ENCODE peak calls at places on chromosomes 16 and 17, in six cellular contexts. Y, I, J, L, C and V are unnamed samples.

GRCh38 chr17:82848022-82848592 is 8.3 kb upstream of the ZNF750 start:
- DNase-seq in Y (no peak), I (no peak), J (peak), L (peak), C (no peak), V (no peak)

GRCh38 chr17:372157-373152 is 19.8 kb upstream of the RPH3AL start:
- DNase-seq in Y (no peak), I (no peak), J (no peak), L (no peak), C (no peak), V (no peak)

GRCh38 chr16:89696598-89697128 is 4.8 kb downstream of the SPATA2L start:
- DNase-seq in Y (no peak), I (no peak), J (no peak), L (no peak), C (no peak), V (no peak)

GRCh38 chr16:19882186-19882585 is 2.5 kb downstream of the GPRC5B start:
- DNase-seq in Y (no peak), I (no peak), J (no peak), L (no peak), C (no peak), V (no peak)

GRCh38 chr16:49431040-49431439 is 57.4 kb downstream of the C16orf78 start:
- DNase-seq in Y (no peak), I (no peak), J (no peak), L (no peak), C (no peak), V (no peak)

GRCh38 chr17:63941751-63942150 is 9.6 kb upstream of the CD79B start:
- DNase-seq in Y (no peak), I (no peak), J (no peak), L (no peak), C (no peak), V (no peak)

GRCh38 chr17:44585315-44585714 is 28.0 kb downstream of the FZD2 start:
- DNase-seq in Y (no peak), I (no peak), J (no peak), L (no peak), C (no peak), V (no peak)

GRCh38 chr16:30731411-30731810 is 16.8 kb upstream of the PHKG2 start:
- DNase-seq in Y (no peak), I (no peak), J (no peak), L (peak), C (no peak), V (no peak)

GRCh38 chr16:88764913-88765349 is 20.1 kb downstream of the PIEZO1 start:
- DNase-seq in Y (no peak), I (no peak), J (no peak), L (no peak), C (peak), V (no peak)

DNA sequence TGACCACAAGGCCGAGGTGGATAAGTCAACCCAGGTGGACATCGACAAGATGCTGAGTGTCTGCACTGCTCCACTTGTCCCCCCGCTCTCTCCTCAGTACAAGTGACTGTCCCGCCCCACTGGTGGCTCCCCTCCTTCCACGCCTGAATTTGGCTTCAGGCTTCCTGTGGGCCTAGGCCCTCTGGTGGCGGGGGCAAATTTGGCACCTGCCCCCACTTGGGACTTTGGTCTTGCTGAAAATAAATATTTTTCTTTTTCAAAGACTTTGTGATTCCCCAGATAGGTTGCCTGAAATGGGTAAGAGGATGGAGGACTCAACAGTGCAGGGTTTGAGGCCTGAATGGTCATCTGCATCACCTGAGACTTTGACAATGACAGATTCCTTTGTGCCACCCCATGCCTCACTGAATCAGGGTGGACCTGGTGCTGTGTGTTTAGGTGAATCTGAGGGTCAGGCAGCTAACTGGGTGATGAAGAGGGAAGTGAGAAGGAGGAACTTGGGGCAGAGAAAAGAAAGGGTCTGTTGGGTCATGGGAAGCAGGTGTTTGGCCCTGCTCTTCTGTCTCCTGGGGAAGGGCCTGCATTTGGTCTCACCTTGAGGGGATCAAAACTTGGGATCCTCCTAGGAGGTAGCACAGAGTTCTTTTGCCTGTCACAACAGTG is 2.0 kb downstream of the C16orf86 start:
- DNase-seq in Y (no peak), I (no peak), J (no peak), L (no peak), C (no peak), V (no peak)
- TF ChIP-seq CTCF in Y (no peak), I (peak), J (peak), L (peak), C (peak), V (no peak)

GRCh38 chr17:73469311-73469710 is 157.5 kb upstream of the CDC42EP4 start:
- DNase-seq in Y (no peak), I (no peak), J (no peak), L (no peak), C (no peak), V (no peak)
- TF ChIP-seq CTCF in Y (no peak), I (no peak), J (no peak), L (no peak), C (no peak), V (no peak)

GRCh38 chr16:83887564-83887963 is 11.4 kb upstream of the MLYCD start:
- DNase-seq in Y (no peak), I (no peak), J (peak), L (peak), C (no peak), V (no peak)

GRCh38 chr16:83886199-83886971 is 12.5 kb upstream of the MLYCD start:
- DNase-seq in Y (no peak), I (no peak), J (no peak), L (no peak), C (no peak), V (no peak)

GRCh38 chr16:83888672-83889044 is 10.3 kb upstream of the MLYCD start:
- DNase-seq in Y (no peak), I (no peak), J (no peak), L (no peak), C (no peak), V (no peak)

GRCh38 chr16:83890359-83890758 is 8.6 kb upstream of the MLYCD start:
- DNase-seq in Y (no peak), I (no peak), J (no peak), L (no peak), C (no peak), V (no peak)

GRCh38 chr16:83887088-83887487 is 11.8 kb upstream of the MLYCD start:
- DNase-seq in Y (no peak), I (no peak), J (peak), L (peak), C (peak), V (no peak)
- TF ChIP-seq CTCF in Y (peak), I (no peak), J (peak), L (peak), C (peak), V (no peak)

DNA sequence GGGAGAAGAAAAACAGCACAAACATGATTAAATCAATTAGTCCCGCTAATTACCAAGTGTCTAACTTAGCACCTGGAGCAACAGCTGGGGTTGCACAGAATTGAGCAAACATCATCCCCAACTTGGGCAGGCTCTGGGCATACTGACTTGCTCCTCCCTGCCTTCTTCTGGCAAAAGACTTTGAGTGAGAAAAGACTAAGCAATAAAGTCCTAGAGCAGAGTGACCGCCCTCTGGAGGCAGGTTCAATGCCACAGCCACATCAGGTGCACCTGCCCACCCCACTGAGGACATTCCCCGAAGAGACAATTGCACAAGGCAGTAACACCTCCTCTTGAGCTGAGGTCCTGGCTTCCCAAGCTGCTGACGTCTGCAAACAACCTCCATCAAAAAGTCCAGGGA is 358.3 kb downstream of the SOX9 start:
- DNase-seq in Y (no peak), I (no peak), J (no peak), L (no peak), C (no peak), V (no peak)
- TF ChIP-seq CTCF in Y (peak), I (no peak), J (no peak), L (no peak), C (peak), V (no peak)

GRCh38 chr17:37220609-37220953 is 155.2 kb upstream of the C17orf78 start:
- DNase-seq in Y (no peak), I (no peak), J (peak), L (peak), C (peak), V (peak)
- TF ChIP-seq CTCF in Y (peak), I (peak), J (peak), L (peak), C (peak), V (no peak)